ENCODE peak calls at places on chromosomes 12 and 14, in seven cellular contexts. G is fibroblast of pulmonary artery, S is A549, W is Caco-2, N is cardiac fibroblast, J is ascending aorta, Y is fibroblast of mammary gland. D is an unnamed sample.

GRCh38 chr14:101665478-101666078 is 95.9 kb upstream of the PPP2R5C start:
- DNase-seq in Y (peak), J (no peak), S (peak), W (peak), G (peak), N (peak), D (peak)

GRCh38 chr12:117875652-117876491 is 92.9 kb downstream of the KSR2 start:
- DNase-seq in G (peak), W (no peak), S (no peak), N (peak), J (no peak), Y (no peak), D (peak)

GRCh38 chr12:111672822-111673381 is 12.9 kb downstream of the BRAP start:
- DNase-seq in Y (no peak), N (no peak), J (no peak), W (no peak), G (no peak), S (no peak), D (no peak)

GRCh38 chr12:107329569-107330324 is 236.4 kb upstream of the CRY1 start:
- DNase-seq in J (no peak), G (peak), Y (peak), W (no peak), S (no peak), N (peak), D (peak)

GRCh38 chr12:2083008-2083407 is 30.2 kb downstream of the CACNA1C start:
- DNase-seq in W (no peak), N (no peak), Y (peak), J (no peak), S (no peak), G (no peak), D (no peak)

GRCh38 chr12:67741234-67741633 is 92.7 kb downstream of the DYRK2 start:
- DNase-seq in Y (peak), W (no peak), S (no peak), J (no peak), G (no peak), N (peak), D (peak)

GRCh38 chr12:57564178-57564740 is 14.4 kb downstream of the KIF5A start:
- DNase-seq in G (no peak), N (no peak), J (no peak), Y (no peak), W (no peak), S (no peak), D (no peak)

GRCh38 chr12:75491169-75491568 is 10.6 kb downstream of the GLIPR1 start:
- DNase-seq in G (no peak), W (no peak), N (no peak), J (no peak), S (no peak), Y (no peak), D (no peak)

GRCh38 chr14:95363468-95363954 is 43.8 kb upstream of the CLMN start:
- DNase-seq in S (no peak), W (no peak), J (no peak), N (no peak), G (peak), Y (no peak), D (no peak)

GRCh38 chr14:95362180-95362494 is 42.4 kb upstream of the CLMN start:
- DNase-seq in W (no peak), S (no peak), J (no peak), N (no peak), Y (no peak), G (no peak), D (no peak)

GRCh38 chr14:95360828-95361227 is 41.1 kb upstream of the CLMN start:
- DNase-seq in N (no peak), S (no peak), W (no peak), Y (no peak), G (no peak), J (no peak), D (no peak)

GRCh38 chr14:95359974-95360826 is 40.5 kb upstream of the CLMN start:
- DNase-seq in N (no peak), J (no peak), G (no peak), Y (no peak), W (no peak), S (no peak), D (no peak)

DNA sequence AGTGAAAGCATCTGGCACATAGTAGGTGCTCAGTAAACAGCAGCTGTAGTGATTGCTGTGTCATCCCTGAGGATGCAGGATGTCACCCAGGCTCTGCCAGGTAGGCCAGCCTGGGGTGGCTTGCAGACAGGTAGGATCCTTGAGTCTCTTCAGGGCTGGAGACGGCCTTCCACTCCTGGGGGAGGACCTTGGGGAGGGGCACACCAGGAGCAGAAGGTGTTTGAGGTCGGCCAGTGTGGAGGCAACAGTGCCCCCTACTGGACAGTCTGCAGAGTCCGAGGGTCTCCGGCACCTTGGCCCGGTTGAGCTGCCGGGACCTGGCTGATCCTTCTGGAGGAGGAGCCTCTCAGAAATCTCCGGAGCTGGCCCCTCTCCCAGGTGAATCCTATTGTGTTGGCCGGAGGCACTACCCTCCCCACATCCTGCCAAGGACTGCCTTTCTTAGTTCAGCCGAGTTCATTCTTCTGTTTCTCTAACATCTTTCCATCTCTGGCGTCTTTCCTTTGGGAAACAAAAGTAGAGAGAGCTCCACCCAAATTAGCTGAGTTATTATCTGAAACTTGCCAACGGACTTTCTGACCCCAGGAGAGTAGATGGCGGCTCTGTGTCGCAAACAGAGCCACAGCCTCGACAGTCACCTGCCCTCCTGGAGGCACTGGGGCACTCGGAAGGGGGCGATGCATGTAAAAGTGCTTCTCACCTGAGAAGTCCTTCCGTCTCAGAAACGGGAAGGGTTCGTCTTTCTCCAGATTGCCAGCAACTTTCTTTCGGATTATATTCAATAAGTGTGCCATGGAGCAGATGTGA is 41.9 kb upstream of the CLMN start:
- DNase-seq in S (peak), J (no peak), W (no peak), N (peak), Y (peak), G (peak), D (no peak)
- H3K4me3 ChIP-seq in S (no peak), J (no peak), W (no peak), N (no peak), Y (no peak), G (no peak), D (no peak)

DNA sequence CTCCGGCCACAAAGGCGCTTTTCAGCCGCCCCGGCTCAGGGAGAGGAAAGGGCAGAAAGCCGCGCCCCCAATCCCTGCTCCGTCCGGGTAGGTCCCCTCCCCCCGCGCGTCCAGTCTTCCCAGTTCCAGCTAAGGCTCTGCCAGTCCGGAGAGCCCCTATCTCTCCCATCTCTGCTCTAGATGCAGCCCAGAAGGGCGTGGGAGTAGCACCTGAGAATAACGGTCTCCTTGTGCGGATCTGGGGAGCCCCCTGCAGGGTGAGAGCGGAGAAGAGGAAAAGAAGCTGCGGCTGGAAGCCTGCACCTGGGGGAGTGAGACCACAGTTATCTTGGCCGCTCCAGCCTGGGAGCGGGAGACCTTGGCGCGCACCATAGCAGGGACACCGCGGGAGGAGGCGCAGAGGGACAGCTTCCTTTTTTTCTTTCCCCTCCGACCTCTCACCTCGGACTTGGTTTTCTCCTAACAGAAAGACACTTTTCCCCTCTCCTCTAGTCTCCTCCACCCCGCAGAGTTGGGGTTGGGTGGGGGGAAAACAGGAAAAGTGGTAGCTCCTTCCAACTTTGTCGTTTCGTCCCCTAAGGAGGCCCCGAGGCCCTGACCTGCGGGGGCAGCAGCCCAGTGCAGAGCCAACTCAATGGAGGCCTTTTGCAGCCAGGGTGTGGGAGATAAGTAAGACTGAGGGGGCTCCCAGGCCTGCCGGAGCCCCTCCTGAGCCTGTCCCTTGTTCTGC is 2.4 kb downstream of the DHH start:
- DNase-seq in W (peak), Y (peak), J (no peak), S (peak), G (peak), N (no peak), D (peak)
- TF ChIP-seq CTCF in W (peak), Y (peak), J (peak), S (peak), G (peak), N (peak), D (peak)

DNA sequence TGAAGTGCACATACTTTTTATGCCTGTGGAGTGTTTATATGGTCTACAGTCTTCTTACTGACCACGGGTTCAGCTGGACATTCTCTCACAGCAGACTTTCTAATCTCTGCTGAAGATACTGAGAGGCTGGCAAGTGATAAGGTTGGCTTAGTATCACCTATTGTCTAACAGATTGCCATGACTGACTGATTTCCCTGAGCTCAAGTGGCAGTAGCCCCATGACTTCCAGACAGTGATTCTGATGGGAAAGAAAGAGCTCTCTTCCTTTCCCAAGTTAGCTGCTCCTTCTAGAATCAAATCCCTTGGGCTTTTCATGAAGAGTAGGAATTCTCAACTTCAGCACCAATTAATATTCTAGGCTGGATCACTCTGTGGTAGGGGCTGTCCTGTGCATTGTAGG is 141.4 kb downstream of the ANO4 start:
- DNase-seq in N (no peak), W (no peak), G (no peak), J (no peak), Y (no peak), S (no peak), D (no peak)
- H3K4me3 ChIP-seq in N (no peak), W (no peak), G (no peak), J (no peak), Y (no peak), S (no peak), D (no peak)

GRCh38 chr12:59689776-59690175 is 93.9 kb downstream of the SLC16A7 start:
- DNase-seq in G (no peak), S (no peak), N (no peak), W (no peak), J (no peak), Y (no peak), D (no peak)
- TF ChIP-seq CTCF in G (no peak), S (no peak), N (no peak), W (no peak), J (no peak), Y (no peak), D (no peak)

GRCh38 chr12:6338955-6339761 is 2.7 kb downstream of the TNFRSF1A start:
- DNase-seq in N (peak), W (no peak), S (no peak), Y (no peak), J (no peak), G (peak), D (no peak)

GRCh38 chr12:6340745-6341438 is 984 bp downstream of the TNFRSF1A start:
- DNase-seq in G (no peak), W (no peak), J (no peak), Y (no peak), S (no peak), N (peak), D (no peak)

GRCh38 chr12:6341439-6342139 is at the start of gene TNFRSF1A:
- DNase-seq in N (peak), Y (peak), G (peak), J (no peak), W (peak), S (peak), D (peak)

GRCh38 chr12:6343518-6343917 is 1.6 kb upstream of the TNFRSF1A start:
- DNase-seq in Y (no peak), J (no peak), W (no peak), G (no peak), N (no peak), S (no peak), D (no peak)

GRCh38 chr12:6342140-6342889 is 439 bp upstream of the TNFRSF1A start:
- DNase-seq in S (no peak), G (no peak), W (no peak), J (no peak), Y (no peak), N (no peak), D (no peak)
- H3K4me3 ChIP-seq in S (peak), G (peak), W (peak), J (peak), Y (peak), N (peak), D (peak)

GRCh38 chr12:45431153-45431552 is 215.3 kb downstream of the ANO6 start:
- DNase-seq in N (no peak), Y (no peak), G (peak), W (no peak), S (no peak), J (no peak), D (no peak)
- TF ChIP-seq CTCF in N (no peak), Y (no peak), G (no peak), W (no peak), S (no peak), J (no peak), D (no peak)

DNA sequence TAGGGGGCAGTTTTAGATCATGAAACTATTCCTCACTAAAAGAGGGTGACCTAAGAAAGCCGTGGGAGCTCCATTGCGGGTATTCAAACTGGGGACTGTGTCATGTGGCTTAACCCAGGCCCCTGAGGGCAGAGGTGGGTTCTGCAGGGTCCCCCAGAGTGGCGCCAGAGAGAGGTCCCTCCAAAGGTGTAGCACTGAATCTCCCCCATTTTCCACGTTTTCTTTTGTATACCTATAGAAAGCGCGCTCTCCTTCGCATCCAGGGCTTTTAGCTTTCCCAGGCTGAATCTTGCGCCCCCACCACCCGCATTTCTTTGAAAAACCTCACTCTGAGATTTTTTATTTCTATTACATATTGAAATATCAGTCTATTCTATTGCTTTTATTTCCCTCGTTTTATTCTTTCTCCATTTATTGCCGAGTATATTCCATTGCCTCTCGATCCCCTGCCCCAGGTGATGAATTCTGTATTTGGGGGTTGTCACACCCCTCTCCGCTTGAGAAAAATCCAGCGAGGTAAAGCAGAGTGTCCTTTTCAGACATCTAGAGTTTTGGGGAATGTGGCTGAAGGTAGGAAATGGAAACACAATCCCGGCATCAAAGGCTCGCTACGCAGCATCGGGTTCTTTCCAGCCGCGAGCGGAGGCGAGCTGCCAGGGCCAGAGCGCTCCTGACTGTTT is 895 bp upstream of the HOXC13 start:
- DNase-seq in S (no peak), G (no peak), Y (no peak), J (no peak), N (no peak), W (no peak), D (no peak)
- H3K4me3 ChIP-seq in S (peak), G (no peak), Y (no peak), J (no peak), N (no peak), W (peak), D (no peak)

DNA sequence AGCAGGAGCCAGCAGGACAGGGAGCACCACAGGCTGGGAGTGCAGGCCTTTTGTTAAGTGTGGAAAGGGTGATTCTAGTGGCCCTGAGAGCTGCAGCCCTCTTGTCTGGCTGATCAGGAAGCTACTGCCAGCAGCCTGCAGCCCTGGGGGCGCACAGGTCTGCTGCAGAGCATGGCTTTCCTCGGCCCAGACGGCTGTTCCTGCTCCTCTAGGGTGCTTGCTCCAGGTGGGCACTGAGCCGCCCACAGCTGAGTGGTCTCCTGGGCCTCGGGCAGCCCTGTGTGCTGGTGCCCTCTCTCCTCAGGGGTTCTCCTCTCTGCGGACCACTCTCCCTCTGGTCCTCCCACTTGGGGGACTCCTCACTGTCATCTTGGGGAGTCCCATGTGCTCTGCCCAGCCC is 18.9 kb downstream of the CCDC88C start:
- DNase-seq in N (no peak), Y (no peak), S (no peak), J (no peak), G (no peak), W (no peak), D (no peak)
- TF ChIP-seq CTCF in N (no peak), Y (no peak), S (no peak), J (no peak), G (no peak), W (no peak), D (no peak)

DNA sequence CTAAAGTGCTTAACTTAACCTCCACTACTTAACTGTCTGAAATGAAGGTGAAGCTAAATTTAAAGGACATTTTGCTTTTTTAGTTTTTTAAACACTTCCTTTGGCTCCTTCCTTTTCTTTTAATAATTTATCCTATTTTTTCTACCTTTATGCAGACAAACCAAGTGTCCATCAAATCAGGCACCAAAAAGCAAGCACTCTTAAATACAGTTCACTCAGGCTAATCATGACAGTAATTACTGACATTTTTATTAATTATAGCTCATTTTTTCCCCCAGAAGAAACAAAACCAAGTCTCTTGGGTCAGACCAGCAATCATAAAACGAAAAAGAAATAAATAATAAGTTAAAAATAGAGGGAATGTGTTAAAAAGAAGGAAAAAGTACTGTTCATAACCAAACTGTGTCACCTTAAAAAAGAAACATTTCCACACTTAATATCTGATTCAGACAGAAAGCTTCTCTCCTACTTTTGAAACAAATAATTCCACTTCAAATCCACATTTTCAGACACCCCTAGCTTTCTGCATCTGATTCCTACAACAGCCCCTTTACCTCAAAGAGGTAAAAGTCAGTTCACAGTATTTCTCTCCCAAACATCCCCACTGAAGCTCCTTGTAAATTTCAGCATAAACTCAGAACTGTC is 5.5 kb upstream of the CCND2 start:
- DNase-seq in S (no peak), J (no peak), N (peak), W (no peak), Y (no peak), G (no peak), D (no peak)
- H3K4me3 ChIP-seq in S (no peak), J (peak), N (no peak), W (no peak), Y (no peak), G (no peak), D (no peak)